ENCODE peak calls at places on chromosomes 5 and 9, in eight cellular contexts. Y is H54, P is adipocyte, F is HTR-8/SVneo, W is HL-60, R is PC-3, N is iPS DF 6.9, X is AML-193. S is an unnamed sample.

GRCh38 chr9:72467766-72468738 is 53.4 kb upstream of the TMC1 start:
- DNase-seq in R (no peak), P (no peak), Y (no peak), F (no peak), W (no peak), X (no peak), N (no peak), S (no peak)

GRCh38 chr5:110716247-110717245 is 9.9 kb downstream of the TMEM232 start:
- DNase-seq in P (no peak), W (no peak), F (no peak), R (no peak), N (no peak), X (no peak), Y (no peak), S (no peak)

GRCh38 chr5:107858324-107858723 is 187.6 kb upstream of the EFNA5 start:
- DNase-seq in N (no peak), F (no peak), X (no peak), P (no peak), Y (no peak), W (no peak), R (no peak), S (no peak)

GRCh38 chr9:134936021-134936761 is 18.5 kb upstream of the FCN1 start:
- DNase-seq in Y (no peak), F (no peak), W (no peak), N (no peak), X (no peak), R (no peak), P (no peak), S (no peak)

GRCh38 chr5:140113180-140113698 is 670 bp upstream of the PURA start:
- DNase-seq in P (peak), N (no peak), F (no peak), R (no peak), X (no peak), W (no peak), Y (no peak), S (peak)

GRCh38 chr9:14062449-14063187 is 251.3 kb downstream of the NFIB start:
- DNase-seq in P (peak), Y (no peak), R (peak), W (no peak), F (no peak), N (no peak), X (no peak), S (no peak)

GRCh38 chr5:33370135-33370472 is 70.7 kb upstream of the TARS1 start:
- DNase-seq in R (peak), Y (peak), W (no peak), X (no peak), F (peak), P (peak), N (no peak), S (no peak)

GRCh38 chr9:6567140-6567591 is 78.4 kb downstream of the GLDC start:
- DNase-seq in N (no peak), X (no peak), R (peak), W (no peak), Y (peak), P (peak), F (peak), S (no peak)

GRCh38 chr5:77155179-77155839 is 55.2 kb upstream of the PDE8B start:
- DNase-seq in P (no peak), X (peak), R (no peak), N (no peak), Y (no peak), F (no peak), W (peak), S (no peak)

S was measured in retina.